ENCODE peak calls at places on chromosomes 2 and 18, in ten cellular contexts. H is smooth muscle cell of the brain vasculature; A is stimulated activated CD8-positive, alpha-beta memory T cell treated with anti-CD3 and anti-CD28 coated beads, Interleukin-7, amount 100 ng/mL, for 1 hour; I is C1 segment of cervical spinal cord; N is iris pigment epithelial cell; P is GM03348; J is HEK293T; Z is activated CD4-positive, alpha-beta T cell treated with anti-CD3 and anti-CD28 coated beads, Interleukin-2, amount 50 U/mL, for 1 hour; E is fibroblast of mammary gland; K is HCEC 1CT. W is an unnamed sample.

GRCh38 chr2:205755923-205756322 is 73.6 kb downstream of the NRP2 start:
- DNase-seq in H (no peak), A (no peak), I (no peak), N (peak), P (peak), J (no peak), Z (no peak), E (no peak), K (no peak), W (peak)

GRCh38 chr2:20180676-20181648 is 44.0 kb downstream of the SDC1 start:
- DNase-seq in H (no peak), A (no peak), I (no peak), N (no peak), P (no peak), J (no peak), Z (no peak), E (no peak), K (no peak), W (no peak)

GRCh38 chr2:191560594-191560993 is 117.3 kb upstream of the NABP1 start:
- DNase-seq in H (no peak), A (no peak), I (peak), N (no peak), P (no peak), J (no peak), Z (no peak), E (no peak), K (no peak), W (no peak)

GRCh38 chr2:217484046-217484445 is 518.7 kb downstream of the TNS1 start:
- DNase-seq in H (no peak), A (no peak), I (no peak), N (no peak), P (no peak), J (no peak), Z (no peak), E (no peak), K (no peak), W (no peak)

GRCh38 chr2:169365093-169365483 is 2.8 kb upstream of the LRP2 start:
- DNase-seq in H (no peak), A (no peak), I (no peak), N (no peak), P (no peak), J (no peak), Z (no peak), E (no peak), K (no peak), W (no peak)

GRCh38 chr2:234705108-234705507 is 208.2 kb upstream of the ARL4C start:
- DNase-seq in H (no peak), A (no peak), I (no peak), N (peak), P (no peak), J (no peak), Z (no peak), E (peak), K (peak), W (no peak)

GRCh38 chr2:189113963-189114362 is 65.6 kb downstream of the COL5A2 start:
- DNase-seq in H (no peak), A (no peak), I (no peak), N (no peak), P (no peak), J (no peak), Z (no peak), E (peak), K (no peak), W (no peak)

GRCh38 chr2:240290432-240291336 is 144.8 kb upstream of the GPC1 start:
- DNase-seq in H (no peak), A (no peak), I (no peak), N (no peak), P (no peak), J (no peak), Z (no peak), E (no peak), K (no peak), W (no peak)

GRCh38 chr18:56648307-56648706 is 2.9 kb upstream of the WDR7 start:
- DNase-seq in H (no peak), A (no peak), I (no peak), N (no peak), P (no peak), J (no peak), Z (no peak), E (no peak), K (no peak), W (no peak)

GRCh38 chr2:10538224-10538894 is 90.2 kb upstream of the ODC1 start:
- DNase-seq in H (no peak), A (no peak), I (no peak), N (peak), P (peak), J (no peak), Z (no peak), E (peak), K (peak), W (no peak)

GRCh38 chr18:51251625-51252024 is 54.1 kb upstream of the MEX3C start:
- DNase-seq in H (no peak), A (no peak), I (no peak), N (no peak), P (no peak), J (no peak), Z (no peak), E (no peak), K (no peak), W (no peak)

GRCh38 chr2:81551040-81551634 is 1246.6 kb upstream of the LRRTM1 start:
- DNase-seq in H (no peak), A (no peak), I (no peak), N (peak), P (no peak), J (no peak), Z (no peak), E (no peak), K (no peak), W (no peak)

GRCh38 chr2:43185146-43185545 is 41.3 kb downstream of the ZFP36L2 start:
- DNase-seq in H (no peak), A (no peak), I (no peak), N (no peak), P (no peak), J (no peak), Z (no peak), E (no peak), K (peak), W (no peak)

GRCh38 chr2:128444044-128444771 is 125.5 kb upstream of the HS6ST1 start:
- DNase-seq in H (no peak), A (no peak), I (no peak), N (no peak), P (no peak), J (no peak), Z (no peak), E (no peak), K (no peak), W (peak)

GRCh38 chr2:1499033-1499795 is 86.0 kb downstream of the TPO start:
- DNase-seq in H (no peak), A (no peak), I (no peak), N (no peak), P (no peak), J (no peak), Z (no peak), E (no peak), K (no peak), W (no peak)

GRCh38 chr2:201118957-201119848 is 3.2 kb downstream of the CFLAR start:
- DNase-seq in H (no peak), A (no peak), I (no peak), N (no peak), P (peak), J (peak), Z (no peak), E (peak), K (peak), W (no peak)

GRCh38 chr2:705971-706511 is 28.8 kb upstream of the TMEM18 start:
- DNase-seq in H (no peak), A (no peak), I (no peak), N (no peak), P (no peak), J (no peak), Z (no peak), E (no peak), K (no peak), W (no peak)

W was measured in ascending aorta.